ENCODE peak calls at places on chromosomes 5 and 9, in five cellular contexts. X is heart left ventricle, Y is A673, J is astrocyte of the cerebellum, R is fibroblast of lung. Q is an unnamed sample.

GRCh38 chr9:115289757-115290208 is 171.8 kb upstream of the TNC start:
- DNase-seq in R (peak), X (peak), Y (peak), J (peak), Q (no peak)

GRCh38 chr9:14211564-14211963 is 102.4 kb downstream of the NFIB start:
- DNase-seq in X (no peak), J (no peak), Y (no peak), R (no peak), Q (no peak)

GRCh38 chr5:167634432-167634831 is 657.0 kb upstream of the WWC1 start:
- DNase-seq in X (no peak), J (peak), R (peak), Y (no peak), Q (no peak)

GRCh38 chr9:96486351-96487029 is 36.5 kb downstream of the HABP4 start:
- DNase-seq in Y (peak), X (peak), R (peak), J (peak), Q (peak)

GRCh38 chr5:109885205-109885604 is 195.5 kb downstream of the MAN2A1 start:
- DNase-seq in Y (no peak), R (no peak), X (no peak), J (no peak), Q (no peak)

GRCh38 chr9:126470251-126470993 is 143.3 kb upstream of the LMX1B start:
- DNase-seq in Y (no peak), R (no peak), J (no peak), X (no peak), Q (no peak)

GRCh38 chr9:88737031-88737430 is 202.1 kb downstream of the NXNL2 start:
- DNase-seq in Y (no peak), X (no peak), R (peak), J (no peak), Q (no peak)

GRCh38 chr9:121350993-121351561 is 19.0 kb downstream of the STOM start:
- DNase-seq in J (peak), Y (peak), R (peak), X (peak), Q (peak)

GRCh38 chr9:16521868-16522381 is 348.5 kb downstream of the BNC2 start:
- DNase-seq in X (peak), J (peak), R (peak), Y (no peak), Q (peak)

GRCh38 chr5:150175536-150175935 is 9.0 kb downstream of the CDX1 start:
- DNase-seq in Y (peak), X (no peak), J (no peak), R (peak), Q (no peak)

GRCh38 chr5:45774528-45774927 is 78.3 kb upstream of the HCN1 start:
- DNase-seq in X (no peak), R (no peak), Y (peak), J (no peak), Q (no peak)
- TF ChIP-seq CTCF in X (peak), R (no peak), Y (peak), J (no peak), Q (no peak)

GRCh38 chr5:34802834-34803563 is 36.0 kb upstream of the TTC23L start:
- DNase-seq in J (no peak), X (no peak), R (no peak), Y (no peak), Q (no peak)
- H3K4me3 ChIP-seq in J (no peak), X (no peak), R (no peak), Y (no peak), Q (no peak)

GRCh38 chr5:134411546-134412266 is at the start of gene CDKN2AIPNL:
- DNase-seq in Y (peak), X (peak), J (peak), R (peak), Q (peak)
- TF ChIP-seq CTCF in Y (peak), X (peak), J (peak), R (peak), Q (peak)

GRCh38 chr5:6379246-6379645 is 899 bp upstream of the MED10 start:
- DNase-seq in Y (no peak), J (no peak), X (no peak), R (no peak), Q (no peak)
- H3K4me3 ChIP-seq in Y (peak), J (peak), X (no peak), R (peak), Q (peak)

Q was measured in tibial artery.